ENCODE peak calls at places on chromosomes 1 and 21, in eight cellular contexts. J is mammary epithelial cell; I is nephron progenitor cell; U is activated naive CD4-positive, alpha-beta T cell treated with Interleukin-2 at 50 U/mL for 16 hours; D is Calu3; Q is tibial artery; G is M059J; X is NB4. L is an unnamed sample.

GRCh38 chr1:49333946-49334345 is 557.3 kb upstream of the BEND5 start:
- DNase-seq in J (peak), I (no peak), U (no peak), D (no peak), Q (no peak), G (no peak), X (no peak), L (no peak)

GRCh38 chr1:48190893-48191292 is 31.6 kb upstream of the SLC5A9 start:
- DNase-seq in J (peak), I (no peak), U (no peak), D (no peak), Q (no peak), G (no peak), X (no peak), L (no peak)

GRCh38 chr21:44938976-44939531 is 775 bp upstream of the SLX9 start:
- DNase-seq in J (peak), I (no peak), U (no peak), D (no peak), Q (peak), G (no peak), X (no peak), L (no peak)

GRCh38 chr1:107875689-107876088 is 89.3 kb downstream of the VAV3 start:
- DNase-seq in J (peak), I (no peak), U (no peak), D (no peak), Q (no peak), G (no peak), X (no peak), L (no peak)

GRCh38 chr1:100606438-100606837 is 68.5 kb downstream of the GPR88 start:
- DNase-seq in J (peak), I (no peak), U (no peak), D (peak), Q (no peak), G (peak), X (peak), L (no peak)

GRCh38 chr1:29465755-29466154 is 229.4 kb downstream of the PTPRU start:
- DNase-seq in J (peak), I (peak), U (no peak), D (no peak), Q (no peak), G (peak), X (peak), L (no peak)

GRCh38 chr21:46112731-46113215 is 14.9 kb downstream of the COL6A2 start:
- DNase-seq in J (no peak), I (no peak), U (no peak), D (no peak), Q (no peak), G (no peak), X (no peak), L (no peak)

GRCh38 chr1:228378453-228379164 is 28.0 kb downstream of the TRIM11 start:
- DNase-seq in J (peak), I (peak), U (peak), D (peak), Q (peak), G (peak), X (peak), L (no peak)

GRCh38 chr1:12454406-12455391 is 163.3 kb downstream of the DHRS3 start:
- DNase-seq in J (no peak), I (no peak), U (no peak), D (peak), Q (peak), G (peak), X (no peak), L (no peak)

GRCh38 chr1:174021611-174022079 is 512 bp downstream of the RC3H1 start:
- DNase-seq in J (peak), I (no peak), U (peak), D (peak), Q (peak), G (peak), X (peak), L (no peak)

GRCh38 chr1:24151175-24151533 is 8.2 kb upstream of the IL22RA1 start:
- DNase-seq in J (peak), I (peak), U (no peak), D (peak), Q (no peak), G (no peak), X (no peak), L (no peak)

GRCh38 chr1:33292726-33293340 is 28.1 kb downstream of the A3GALT2 start:
- DNase-seq in J (no peak), I (no peak), U (no peak), D (no peak), Q (peak), G (no peak), X (no peak), L (no peak)

GRCh38 chr1:17307329-17307728 is 668 bp upstream of the PADI4 start:
- DNase-seq in J (no peak), I (no peak), U (no peak), D (no peak), Q (peak), G (no peak), X (no peak), L (no peak)

GRCh38 chr1:35707253-35708178 is 11.2 kb downstream of the C1orf216 start:
- DNase-seq in J (no peak), I (peak), U (peak), D (peak), Q (no peak), G (no peak), X (peak), L (no peak)

GRCh38 chr1:90417139-90417538 is 300.0 kb downstream of the BARHL2 start:
- DNase-seq in J (peak), I (no peak), U (no peak), D (no peak), Q (no peak), G (peak), X (no peak), L (no peak)

GRCh38 chr1:231357831-231358354 is 19.8 kb downstream of the SPRTN start:
- DNase-seq in J (peak), I (no peak), U (peak), D (peak), Q (no peak), G (peak), X (peak), L (peak)

GRCh38 chr1:151210830-151211229 is 12.5 kb downstream of the PIP5K1A start:
- DNase-seq in J (no peak), I (no peak), U (no peak), D (no peak), Q (peak), G (peak), X (no peak), L (no peak)

GRCh38 chr1:25544243-25544764 is 898 bp downstream of the LDLRAP1 start:
- DNase-seq in J (no peak), I (no peak), U (no peak), D (no peak), Q (no peak), G (no peak), X (no peak), L (no peak)

GRCh38 chr1:8520483-8520966 is 202.6 kb downstream of the SLC45A1 start:
- DNase-seq in J (peak), I (no peak), U (no peak), D (no peak), Q (no peak), G (peak), X (no peak), L (no peak)

GRCh38 chr21:25837545-25838263 is 102.9 kb downstream of the GABPA start:
- DNase-seq in J (peak), I (no peak), U (no peak), D (peak), Q (no peak), G (peak), X (no peak), L (no peak)

GRCh38 chr1:43853161-43853921 is 80.3 kb upstream of the ARTN start:
- DNase-seq in J (peak), I (no peak), U (no peak), D (peak), Q (no peak), G (peak), X (peak), L (peak)

GRCh38 chr1:172476218-172476811 is 32.4 kb upstream of the PIGC start:
- DNase-seq in J (peak), I (no peak), U (no peak), D (peak), Q (no peak), G (peak), X (no peak), L (no peak)

GRCh38 chr1:47841356-47841755 is 155.8 kb downstream of the TRABD2B start:
- DNase-seq in J (no peak), I (no peak), U (no peak), D (no peak), Q (peak), G (no peak), X (no peak), L (no peak)

GRCh38 chr1:160776178-160776577 is 19.8 kb upstream of the LY9 start:
- DNase-seq in J (no peak), I (no peak), U (no peak), D (no peak), Q (no peak), G (no peak), X (peak), L (no peak)

L was measured in GM12878.